ENCODE peak calls at places on chromosomes 6 and 20, in five cellular contexts. Q, E, N, A and S are unnamed samples.

GRCh38 chr20:13325033-13325432 is 104.0 kb downstream of the ISM1 start:
- DNase-seq in Q (no peak), E (no peak), N (no peak), A (no peak), S (no peak)

GRCh38 chr6:107809966-107810365 is 14.1 kb downstream of the SCML4 start:
- DNase-seq in Q (no peak), E (no peak), N (no peak), A (no peak), S (no peak)

GRCh38 chr6:100886078-100886477 is 4.9 kb upstream of the ASCC3 start:
- DNase-seq in Q (no peak), E (no peak), N (no peak), A (no peak), S (no peak)

GRCh38 chr6:132130530-132131298 is 179.5 kb upstream of the CCN2 start:
- DNase-seq in Q (no peak), E (no peak), N (no peak), A (no peak), S (peak; percentile 83)

GRCh38 chr6:53496797-53497196 is 48.1 kb downstream of the GCLC start:
- DNase-seq in Q (no peak), E (no peak), N (no peak), A (no peak), S (no peak)

GRCh38 chr20:50395258-50395729 is 114.9 kb upstream of the PTPN1 start:
- DNase-seq in Q (no peak), E (peak; percentile 87), N (peak; percentile 87), A (no peak), S (peak; percentile 93)

GRCh38 chr6:89464295-89464694 is 31.3 kb downstream of the ANKRD6 start:
- DNase-seq in Q (no peak), E (no peak), N (no peak), A (no peak), S (no peak)

GRCh38 chr20:53723621-53724020 is 130.0 kb upstream of the ZNF217 start:
- DNase-seq in Q (no peak), E (no peak), N (no peak), A (no peak), S (no peak)

GRCh38 chr6:20334334-20334733 is 67.3 kb upstream of the E2F3 start:
- DNase-seq in Q (no peak), E (no peak), N (no peak), A (no peak), S (peak; percentile 39)

GRCh38 chr6:11973238-11973637 is 38.9 kb upstream of the HIVEP1 start:
- DNase-seq in Q (no peak), E (no peak), N (no peak), A (no peak), S (no peak)

GRCh38 chr6:6319947-6320811 is at the start of gene F13A1:
- DNase-seq in Q (no peak), E (peak; percentile 51), N (peak; percentile 65), A (no peak), S (peak; percentile 59)

GRCh38 chr6:48183816-48184215 is 72.8 kb upstream of the PTCHD4 start:
- DNase-seq in Q (no peak), E (no peak), N (no peak), A (no peak), S (no peak)

GRCh38 chr6:41021832-41022231 is 17.2 kb downstream of the UNC5CL start:
- DNase-seq in Q (no peak), E (no peak), N (no peak), A (no peak), S (no peak)

GRCh38 chr6:50791900-50792508 is 26.7 kb upstream of the TFAP2B start:
- DNase-seq in Q (no peak), E (no peak), N (no peak), A (no peak), S (no peak)

GRCh38 chr20:32018269-32019155 is 8.3 kb downstream of the CCM2L start:
- DNase-seq in Q (peak; percentile 39), E (peak; percentile 74), N (peak; percentile 86), A (peak; percentile 85), S (peak; percentile 85)

GRCh38 chr6:134882426-134883038 is 67.4 kb downstream of the ALDH8A1 start:
- DNase-seq in Q (peak; percentile 41), E (peak; percentile 56), N (no peak), A (peak; percentile 41), S (peak; percentile 80)

GRCh38 chr6:151679081-151679480 is 128.4 kb upstream of the ESR1 start:
- DNase-seq in Q (no peak), E (no peak), N (no peak), A (no peak), S (peak; percentile 58)

GRCh38 chr20:20706285-20706684 is 6.2 kb downstream of the RALGAPA2 start:
- DNase-seq in Q (no peak), E (no peak), N (no peak), A (no peak), S (no peak)

GRCh38 chr6:152897807-152898399 is 84.9 kb downstream of the FBXO5 start:
- DNase-seq in Q (peak; percentile 47), E (peak; percentile 60), N (peak; percentile 76), A (peak; percentile 70), S (peak; percentile 44)

GRCh38 chr6:152893187-152893586 is 89.7 kb downstream of the FBXO5 start:
- DNase-seq in Q (no peak), E (no peak), N (no peak), A (no peak), S (no peak)
- H3K4me1 ChIP-seq in Q (no peaks in the 10 kb centered on the region), E (no peaks in the 10 kb centered on the region), N (no peaks in the 10 kb centered on the region), A (no peaks in the 10 kb centered on the region), S (no peaks in the 10 kb centered on the region)

DNA sequence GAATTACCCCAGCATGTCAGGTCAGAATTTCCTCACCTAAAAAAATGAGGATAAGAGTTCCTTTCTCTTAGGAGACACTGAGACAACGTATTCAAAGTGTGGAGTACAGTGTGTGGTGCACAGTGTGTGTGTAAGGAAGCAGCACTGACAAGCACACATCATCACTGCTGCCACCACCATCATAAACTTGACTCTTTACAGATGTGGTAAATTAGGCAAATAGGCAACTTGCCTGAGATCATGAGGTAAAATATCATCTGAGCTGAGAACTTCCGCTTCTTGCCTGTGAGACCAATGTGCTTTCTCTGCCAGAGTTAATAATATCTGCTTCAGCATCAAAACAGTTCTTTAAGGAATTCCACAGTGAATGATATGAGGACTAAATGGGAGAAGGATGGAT is 52.7 kb downstream of the LYRM4 start:
- DNase-seq in Q (no peak), E (no peak), N (no peak), A (no peak), S (no peak)
- H3K27ac ChIP-seq in Q (no peak overlapping the region), E (no peak overlapping the region), N (no peak overlapping the region), A (no peak overlapping the region), S (peak overlapping the region; percentile 1)

GRCh38 chr6:16783485-16783884 is 22.2 kb upstream of the ATXN1 start:
- DNase-seq in Q (no peak), E (no peak), N (no peak), A (no peak), S (no peak)

GRCh38 chr6:16787128-16787685 is 25.9 kb upstream of the ATXN1 start:
- DNase-seq in Q (no peak), E (no peak), N (no peak), A (no peak), S (no peak)

GRCh38 chr6:16781348-16782169 is 20.3 kb upstream of the ATXN1 start:
- DNase-seq in Q (no peak), E (no peak), N (no peak), A (no peak), S (no peak)

GRCh38 chr6:16785496-16785895 is 24.2 kb upstream of the ATXN1 start:
- DNase-seq in Q (no peak), E (no peak), N (no peak), A (no peak), S (no peak)

DNA sequence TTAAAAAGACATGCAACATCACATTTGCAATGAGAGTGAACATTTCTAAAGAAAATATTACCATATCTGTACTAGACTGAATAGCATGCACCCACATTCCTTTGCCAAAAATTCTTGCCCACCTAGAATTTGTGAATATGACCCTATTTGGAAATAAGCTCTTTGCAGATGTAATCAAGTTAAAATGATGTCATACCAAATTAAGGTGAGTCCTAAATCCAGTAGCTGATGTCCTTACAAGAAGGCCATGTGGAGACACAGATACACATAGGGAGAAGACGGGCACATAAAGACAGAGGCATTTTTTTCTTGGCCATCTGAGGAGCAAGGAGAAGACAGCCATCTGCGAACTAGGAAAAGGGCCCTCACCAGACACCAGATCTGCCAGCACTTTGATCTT is 22.7 kb upstream of the ATXN1 start:
- DNase-seq in Q (no peak), E (no peak), N (no peak), A (no peak), S (no peak)
- H3K9me3 ChIP-seq in Q (no peaks in the 10 kb centered on the region), E (no peaks in the 10 kb centered on the region), N (no peaks in the 10 kb centered on the region), A (no peaks in the 10 kb centered on the region), S (no peaks in the 10 kb centered on the region)

GRCh38 chr6:1385129-1386042 is 4.0 kb upstream of the FOXF2 start:
- DNase-seq in Q (no peak), E (no peak), N (no peak), A (no peak), S (no peak)

GRCh38 chr6:1382883-1383728 is 6.3 kb upstream of the FOXF2 start:
- DNase-seq in Q (no peak), E (no peak), N (no peak), A (no peak), S (no peak)

GRCh38 chr6:1382331-1382882 is 7.0 kb upstream of the FOXF2 start:
- DNase-seq in Q (no peak), E (no peak), N (no peak), A (no peak), S (no peak)

GRCh38 chr6:1384549-1385128 is 4.7 kb upstream of the FOXF2 start:
- DNase-seq in Q (no peak), E (no peak), N (no peak), A (no peak), S (no peak)

DNA sequence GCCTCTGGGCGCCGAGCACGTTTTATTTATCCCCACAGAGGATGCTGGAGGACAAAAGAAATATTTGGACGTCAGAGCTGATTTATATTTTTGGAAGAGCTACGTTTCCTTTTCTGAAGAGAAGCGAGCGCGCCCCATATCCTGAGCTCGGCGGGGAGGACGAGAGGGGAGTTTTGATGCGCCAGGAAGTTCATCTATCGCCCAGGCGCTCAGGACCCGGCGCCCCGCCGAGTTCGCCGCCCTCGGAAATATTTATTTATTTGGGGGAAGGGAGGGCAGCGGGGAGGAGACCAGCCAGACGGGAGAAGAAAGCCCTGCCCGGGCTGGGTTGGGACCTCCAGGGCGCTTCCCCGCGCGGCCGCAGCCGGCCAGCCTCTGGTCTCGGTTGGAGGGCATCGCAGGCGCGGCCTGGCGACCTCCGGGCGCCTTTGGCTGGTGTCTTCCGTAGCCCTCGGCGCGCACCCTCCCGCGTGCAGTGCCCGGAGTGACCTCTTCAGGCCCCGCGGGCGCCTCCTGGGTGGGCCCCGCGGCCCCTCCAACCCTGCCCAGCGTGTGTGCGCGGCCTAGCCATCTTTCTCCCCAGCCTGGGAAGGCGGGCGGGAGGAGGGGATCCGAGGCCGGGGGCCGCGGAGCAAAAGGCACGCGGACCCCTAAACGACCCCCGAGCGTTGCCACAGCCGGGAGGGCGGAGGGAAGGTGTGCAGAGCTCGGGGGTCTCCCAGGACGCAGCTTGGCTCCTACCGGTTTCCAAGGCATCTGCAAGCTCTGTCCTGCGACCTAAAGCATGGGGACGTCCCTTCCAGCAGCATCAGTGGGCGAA is 5.4 kb upstream of the FOXF2 start:
- DNase-seq in Q (no peak), E (no peak), N (no peak), A (no peak), S (no peak)
- H3K4me1 ChIP-seq in Q (no peaks in the 10 kb centered on the region), E (peaks cover 52% of the 10 kb centered on the region), N (peaks cover 16% of the 10 kb centered on the region), A (peaks cover 3% of the 10 kb centered on the region), S (no peaks in the 10 kb centered on the region)